ENCODE peak calls at places on chromosome 17, in five cellular contexts. One of them, this sample, is unnamed.

GRCh38 chr17:73319766-73320165 is 8.0 kb upstream of the CDC42EP4 start:
- DNase-seq in endothelial cell of umbilical vein: no peak
- DNase-seq in activated naive CD8-positive, alpha-beta T cell treated with anti-CD3 and anti-CD28 coated beads, Interleukin-2, amount 50 U/mL, for 24 hours: no peak
- DNase-seq in ovary: no peak
- DNase-seq in NCI-H1092 treated with DMSO at 0.1 percent for 48 hours: no peak
- DNase-seq in this sample: no peak

GRCh38 chr17:81401727-81402529 is 6.7 kb downstream of the BAHCC1 start:
- DNase-seq in ovary: no peak
- DNase-seq in activated naive CD8-positive, alpha-beta T cell treated with anti-CD3 and anti-CD28 coated beads, Interleukin-2, amount 50 U/mL, for 24 hours: peak
- DNase-seq in endothelial cell of umbilical vein: peak
- DNase-seq in NCI-H1092 treated with DMSO at 0.1 percent for 48 hours: no peak
- DNase-seq in this sample: peak

GRCh38 chr17:79415365-79415764 is 195.5 kb downstream of the RBFOX3 start:
- DNase-seq in endothelial cell of umbilical vein: no peak
- DNase-seq in activated naive CD8-positive, alpha-beta T cell treated with anti-CD3 and anti-CD28 coated beads, Interleukin-2, amount 50 U/mL, for 24 hours: no peak
- DNase-seq in ovary: no peak
- DNase-seq in NCI-H1092 treated with DMSO at 0.1 percent for 48 hours: no peak
- DNase-seq in this sample: no peak

GRCh38 chr17:82806645-82807044 is 33.2 kb downstream of the ZNF750 start:
- DNase-seq in ovary: no peak
- DNase-seq in endothelial cell of umbilical vein: no peak
- DNase-seq in NCI-H1092 treated with DMSO at 0.1 percent for 48 hours: no peak
- DNase-seq in activated naive CD8-positive, alpha-beta T cell treated with anti-CD3 and anti-CD28 coated beads, Interleukin-2, amount 50 U/mL, for 24 hours: no peak
- DNase-seq in this sample: no peak

GRCh38 chr17:78113804-78114785 is 14.5 kb downstream of the TMC6 start:
- DNase-seq in endothelial cell of umbilical vein: no peak
- DNase-seq in ovary: no peak
- DNase-seq in activated naive CD8-positive, alpha-beta T cell treated with anti-CD3 and anti-CD28 coated beads, Interleukin-2, amount 50 U/mL, for 24 hours: peak
- DNase-seq in NCI-H1092 treated with DMSO at 0.1 percent for 48 hours: no peak
- DNase-seq in this sample: no peak

GRCh38 chr17:1108560-1108809 is 71.3 kb downstream of the ABR start:
- DNase-seq in activated naive CD8-positive, alpha-beta T cell treated with anti-CD3 and anti-CD28 coated beads, Interleukin-2, amount 50 U/mL, for 24 hours: no peak
- DNase-seq in ovary: no peak
- DNase-seq in endothelial cell of umbilical vein: peak
- DNase-seq in NCI-H1092 treated with DMSO at 0.1 percent for 48 hours: peak
- DNase-seq in this sample: no peak

GRCh38 chr17:4426499-4427208 is 7.1 kb upstream of the SPNS3 start:
- DNase-seq in ovary: no peak
- DNase-seq in activated naive CD8-positive, alpha-beta T cell treated with anti-CD3 and anti-CD28 coated beads, Interleukin-2, amount 50 U/mL, for 24 hours: no peak
- DNase-seq in endothelial cell of umbilical vein: no peak
- DNase-seq in NCI-H1092 treated with DMSO at 0.1 percent for 48 hours: no peak
- DNase-seq in this sample: no peak

GRCh38 chr17:45334231-45334630 is 17.4 kb upstream of the MAP3K14 start:
- DNase-seq in NCI-H1092 treated with DMSO at 0.1 percent for 48 hours: peak
- DNase-seq in endothelial cell of umbilical vein: no peak
- DNase-seq in activated naive CD8-positive, alpha-beta T cell treated with anti-CD3 and anti-CD28 coated beads, Interleukin-2, amount 50 U/mL, for 24 hours: no peak
- DNase-seq in ovary: no peak
- DNase-seq in this sample: no peak

GRCh38 chr17:7476474-7476873 is 3.0 kb downstream of the ZBTB4 start:
- DNase-seq in activated naive CD8-positive, alpha-beta T cell treated with anti-CD3 and anti-CD28 coated beads, Interleukin-2, amount 50 U/mL, for 24 hours: no peak
- DNase-seq in endothelial cell of umbilical vein: peak
- DNase-seq in NCI-H1092 treated with DMSO at 0.1 percent for 48 hours: no peak
- DNase-seq in ovary: no peak
- DNase-seq in this sample: no peak

GRCh38 chr17:65359016-65359415 is 202.4 kb downstream of the AXIN2 start:
- DNase-seq in activated naive CD8-positive, alpha-beta T cell treated with anti-CD3 and anti-CD28 coated beads, Interleukin-2, amount 50 U/mL, for 24 hours: peak
- DNase-seq in endothelial cell of umbilical vein: peak
- DNase-seq in NCI-H1092 treated with DMSO at 0.1 percent for 48 hours: no peak
- DNase-seq in ovary: no peak
- DNase-seq in this sample: no peak

GRCh38 chr17:43403846-43404245 is 5.1 kb downstream of the ARL4D start:
- DNase-seq in NCI-H1092 treated with DMSO at 0.1 percent for 48 hours: no peak
- DNase-seq in ovary: no peak
- DNase-seq in activated naive CD8-positive, alpha-beta T cell treated with anti-CD3 and anti-CD28 coated beads, Interleukin-2, amount 50 U/mL, for 24 hours: no peak
- DNase-seq in endothelial cell of umbilical vein: no peak
- DNase-seq in this sample: no peak

GRCh38 chr17:81980752-81981239 is 3.4 kb downstream of the ASPSCR1 start:
- DNase-seq in NCI-H1092 treated with DMSO at 0.1 percent for 48 hours: no peak
- DNase-seq in activated naive CD8-positive, alpha-beta T cell treated with anti-CD3 and anti-CD28 coated beads, Interleukin-2, amount 50 U/mL, for 24 hours: no peak
- DNase-seq in ovary: no peak
- DNase-seq in endothelial cell of umbilical vein: no peak
- DNase-seq in this sample: no peak

GRCh38 chr17:61491981-61492380 is 39.8 kb downstream of the TBX4 start:
- DNase-seq in activated naive CD8-positive, alpha-beta T cell treated with anti-CD3 and anti-CD28 coated beads, Interleukin-2, amount 50 U/mL, for 24 hours: no peak
- DNase-seq in endothelial cell of umbilical vein: no peak
- DNase-seq in NCI-H1092 treated with DMSO at 0.1 percent for 48 hours: no peak
- DNase-seq in ovary: no peak
- DNase-seq in this sample: no peak

GRCh38 chr17:57898487-57899311 is 48.9 kb upstream of the MRPS23 start:
- DNase-seq in endothelial cell of umbilical vein: no peak
- DNase-seq in NCI-H1092 treated with DMSO at 0.1 percent for 48 hours: no peak
- DNase-seq in ovary: peak
- DNase-seq in activated naive CD8-positive, alpha-beta T cell treated with anti-CD3 and anti-CD28 coated beads, Interleukin-2, amount 50 U/mL, for 24 hours: no peak
- DNase-seq in this sample: peak

GRCh38 chr17:927611-928461 is 51.7 kb downstream of the NXN start:
- DNase-seq in NCI-H1092 treated with DMSO at 0.1 percent for 48 hours: no peak
- DNase-seq in endothelial cell of umbilical vein: peak
- DNase-seq in activated naive CD8-positive, alpha-beta T cell treated with anti-CD3 and anti-CD28 coated beads, Interleukin-2, amount 50 U/mL, for 24 hours: no peak
- DNase-seq in ovary: peak
- DNase-seq in this sample: no peak

GRCh38 chr17:32881054-32881453 is 4.1 kb upstream of the MYO1D start:
- DNase-seq in activated naive CD8-positive, alpha-beta T cell treated with anti-CD3 and anti-CD28 coated beads, Interleukin-2, amount 50 U/mL, for 24 hours: no peak
- DNase-seq in endothelial cell of umbilical vein: no peak
- DNase-seq in NCI-H1092 treated with DMSO at 0.1 percent for 48 hours: no peak
- DNase-seq in ovary: no peak
- DNase-seq in this sample: no peak

GRCh38 chr17:74833501-74834361 is 26.0 kb downstream of the GRIN2C start:
- DNase-seq in ovary: no peak
- DNase-seq in activated naive CD8-positive, alpha-beta T cell treated with anti-CD3 and anti-CD28 coated beads, Interleukin-2, amount 50 U/mL, for 24 hours: no peak
- DNase-seq in NCI-H1092 treated with DMSO at 0.1 percent for 48 hours: no peak
- DNase-seq in endothelial cell of umbilical vein: no peak
- DNase-seq in this sample: no peak

GRCh38 chr17:63436523-63437110 is 9.5 kb downstream of the CYB561 start:
- DNase-seq in NCI-H1092 treated with DMSO at 0.1 percent for 48 hours: no peak
- DNase-seq in endothelial cell of umbilical vein: peak
- DNase-seq in ovary: no peak
- DNase-seq in activated naive CD8-positive, alpha-beta T cell treated with anti-CD3 and anti-CD28 coated beads, Interleukin-2, amount 50 U/mL, for 24 hours: no peak
- DNase-seq in this sample: no peak

GRCh38 chr17:2087597-2088211 is 32.8 kb downstream of the HIC1 start:
- DNase-seq in NCI-H1092 treated with DMSO at 0.1 percent for 48 hours: no peak
- DNase-seq in ovary: no peak
- DNase-seq in endothelial cell of umbilical vein: peak
- DNase-seq in activated naive CD8-positive, alpha-beta T cell treated with anti-CD3 and anti-CD28 coated beads, Interleukin-2, amount 50 U/mL, for 24 hours: peak
- DNase-seq in this sample: no peak

GRCh38 chr17:74981979-74982662 is 5.3 kb upstream of the CDR2L start:
- DNase-seq in ovary: peak
- DNase-seq in NCI-H1092 treated with DMSO at 0.1 percent for 48 hours: peak
- DNase-seq in endothelial cell of umbilical vein: peak
- DNase-seq in activated naive CD8-positive, alpha-beta T cell treated with anti-CD3 and anti-CD28 coated beads, Interleukin-2, amount 50 U/mL, for 24 hours: peak
- DNase-seq in this sample: peak

GRCh38 chr17:45429338-45430005 is 3.2 kb downstream of the ARHGAP27 start:
- DNase-seq in NCI-H1092 treated with DMSO at 0.1 percent for 48 hours: peak
- DNase-seq in ovary: no peak
- DNase-seq in endothelial cell of umbilical vein: no peak
- DNase-seq in activated naive CD8-positive, alpha-beta T cell treated with anti-CD3 and anti-CD28 coated beads, Interleukin-2, amount 50 U/mL, for 24 hours: no peak
- DNase-seq in this sample: no peak

GRCh38 chr17:12081720-12082119 is 61.0 kb downstream of the MAP2K4 start:
- DNase-seq in ovary: no peak
- DNase-seq in NCI-H1092 treated with DMSO at 0.1 percent for 48 hours: no peak
- DNase-seq in activated naive CD8-positive, alpha-beta T cell treated with anti-CD3 and anti-CD28 coated beads, Interleukin-2, amount 50 U/mL, for 24 hours: no peak
- DNase-seq in endothelial cell of umbilical vein: no peak
- DNase-seq in this sample: no peak

GRCh38 chr17:59406808-59407381 is 75.4 kb downstream of the YPEL2 start:
- DNase-seq in NCI-H1092 treated with DMSO at 0.1 percent for 48 hours: peak
- DNase-seq in activated naive CD8-positive, alpha-beta T cell treated with anti-CD3 and anti-CD28 coated beads, Interleukin-2, amount 50 U/mL, for 24 hours: no peak
- DNase-seq in endothelial cell of umbilical vein: no peak
- DNase-seq in ovary: no peak
- DNase-seq in this sample: no peak

GRCh38 chr17:75565618-75566017 is 22.0 kb upstream of the MYO15B start:
- DNase-seq in endothelial cell of umbilical vein: no peak
- DNase-seq in activated naive CD8-positive, alpha-beta T cell treated with anti-CD3 and anti-CD28 coated beads, Interleukin-2, amount 50 U/mL, for 24 hours: no peak
- DNase-seq in ovary: no peak
- DNase-seq in NCI-H1092 treated with DMSO at 0.1 percent for 48 hours: no peak
- DNase-seq in this sample: no peak

GRCh38 chr17:82734987-82735866 is at the start of gene FN3K:
- DNase-seq in activated naive CD8-positive, alpha-beta T cell treated with anti-CD3 and anti-CD28 coated beads, Interleukin-2, amount 50 U/mL, for 24 hours: peak
- DNase-seq in NCI-H1092 treated with DMSO at 0.1 percent for 48 hours: peak
- DNase-seq in endothelial cell of umbilical vein: peak
- DNase-seq in ovary: peak
- DNase-seq in this sample: peak

GRCh38 chr17:47713980-47714689 is 18.9 kb upstream of the TBX21 start:
- DNase-seq in NCI-H1092 treated with DMSO at 0.1 percent for 48 hours: no peak
- DNase-seq in ovary: no peak
- DNase-seq in activated naive CD8-positive, alpha-beta T cell treated with anti-CD3 and anti-CD28 coated beads, Interleukin-2, amount 50 U/mL, for 24 hours: no peak
- DNase-seq in endothelial cell of umbilical vein: no peak
- DNase-seq in this sample: no peak

GRCh38 chr17:74853669-74854068 is 6.0 kb downstream of the GRIN2C start:
- DNase-seq in endothelial cell of umbilical vein: no peak
- DNase-seq in ovary: no peak
- DNase-seq in activated naive CD8-positive, alpha-beta T cell treated with anti-CD3 and anti-CD28 coated beads, Interleukin-2, amount 50 U/mL, for 24 hours: no peak
- DNase-seq in NCI-H1092 treated with DMSO at 0.1 percent for 48 hours: no peak
- DNase-seq in this sample: no peak

GRCh38 chr17:1673041-1673790 is 11.5 kb downstream of the PRPF8 start:
- DNase-seq in endothelial cell of umbilical vein: no peak
- DNase-seq in activated naive CD8-positive, alpha-beta T cell treated with anti-CD3 and anti-CD28 coated beads, Interleukin-2, amount 50 U/mL, for 24 hours: no peak
- DNase-seq in ovary: no peak
- DNase-seq in NCI-H1092 treated with DMSO at 0.1 percent for 48 hours: no peak
- DNase-seq in this sample: no peak

GRCh38 chr17:75771334-75772281 is 6.6 kb upstream of the GALK1 start:
- DNase-seq in NCI-H1092 treated with DMSO at 0.1 percent for 48 hours: no peak
- DNase-seq in endothelial cell of umbilical vein: no peak
- DNase-seq in activated naive CD8-positive, alpha-beta T cell treated with anti-CD3 and anti-CD28 coated beads, Interleukin-2, amount 50 U/mL, for 24 hours: no peak
- DNase-seq in ovary: no peak
- DNase-seq in this sample: no peak

GRCh38 chr17:48240122-48240521 is 132.6 kb downstream of the SNX11 start:
- DNase-seq in activated naive CD8-positive, alpha-beta T cell treated with anti-CD3 and anti-CD28 coated beads, Interleukin-2, amount 50 U/mL, for 24 hours: no peak
- DNase-seq in NCI-H1092 treated with DMSO at 0.1 percent for 48 hours: no peak
- DNase-seq in ovary: no peak
- DNase-seq in endothelial cell of umbilical vein: no peak
- DNase-seq in this sample: no peak

GRCh38 chr17:64196626-64197025 is 66.4 kb downstream of the TEX2 start:
- DNase-seq in NCI-H1092 treated with DMSO at 0.1 percent for 48 hours: no peak
- DNase-seq in activated naive CD8-positive, alpha-beta T cell treated with anti-CD3 and anti-CD28 coated beads, Interleukin-2, amount 50 U/mL, for 24 hours: no peak
- DNase-seq in endothelial cell of umbilical vein: no peak
- DNase-seq in ovary: no peak
- DNase-seq in this sample: no peak

GRCh38 chr17:67625971-67626370 is 91.8 kb upstream of the NOL11 start:
- DNase-seq in ovary: no peak
- DNase-seq in activated naive CD8-positive, alpha-beta T cell treated with anti-CD3 and anti-CD28 coated beads, Interleukin-2, amount 50 U/mL, for 24 hours: no peak
- DNase-seq in endothelial cell of umbilical vein: no peak
- DNase-seq in NCI-H1092 treated with DMSO at 0.1 percent for 48 hours: no peak
- DNase-seq in this sample: no peak

GRCh38 chr17:68381076-68381900 is 76.0 kb downstream of the WIPI1 start:
- DNase-seq in NCI-H1092 treated with DMSO at 0.1 percent for 48 hours: no peak
- DNase-seq in ovary: no peak
- DNase-seq in activated naive CD8-positive, alpha-beta T cell treated with anti-CD3 and anti-CD28 coated beads, Interleukin-2, amount 50 U/mL, for 24 hours: peak
- DNase-seq in endothelial cell of umbilical vein: peak
- DNase-seq in this sample: no peak

GRCh38 chr17:4951486-4951885 is 567 bp downstream of the ENO3 start:
- DNase-seq in activated naive CD8-positive, alpha-beta T cell treated with anti-CD3 and anti-CD28 coated beads, Interleukin-2, amount 50 U/mL, for 24 hours: no peak
- DNase-seq in NCI-H1092 treated with DMSO at 0.1 percent for 48 hours: no peak
- DNase-seq in ovary: no peak
- DNase-seq in endothelial cell of umbilical vein: no peak
- DNase-seq in this sample: no peak

GRCh38 chr17:83053021-83053778 is 26.2 kb upstream of the METRNL start:
- DNase-seq in ovary: no peak
- DNase-seq in endothelial cell of umbilical vein: peak
- DNase-seq in NCI-H1092 treated with DMSO at 0.1 percent for 48 hours: no peak
- DNase-seq in activated naive CD8-positive, alpha-beta T cell treated with anti-CD3 and anti-CD28 coated beads, Interleukin-2, amount 50 U/mL, for 24 hours: no peak
- DNase-seq in this sample: peak

GRCh38 chr17:7440113-7440822 is 956 bp downstream of the FGF11 start:
- DNase-seq in activated naive CD8-positive, alpha-beta T cell treated with anti-CD3 and anti-CD28 coated beads, Interleukin-2, amount 50 U/mL, for 24 hours: peak
- DNase-seq in endothelial cell of umbilical vein: peak
- DNase-seq in ovary: peak
- DNase-seq in NCI-H1092 treated with DMSO at 0.1 percent for 48 hours: peak
- DNase-seq in this sample: peak

This sample was measured in left ventricle myocardium inferior.